ENCODE peak calls at places on chromosomes 7 and 10, in nine cellular contexts. R, A, L, C, K, H, F, S and V are unnamed samples.

GRCh38 chr7:76267107-76267834 is 35.2 kb upstream of the HSPB1 start:
- DNase-seq in K (no peak), S (no peak), H (no peak), R (no peak), A (peak; percentile 59), C (no peak), L (no peak), F (no peak), V (no peak)

GRCh38 chr7:7978860-7979259 is 10.3 kb downstream of the GLCCI1 start:
- DNase-seq in K (no peak), F (no peak), H (no peak), C (no peak), R (no peak), L (no peak), S (no peak), A (no peak), V (no peak)

GRCh38 chr7:2116903-2117680 is 115.7 kb downstream of the MAD1L1 start:
- DNase-seq in R (no peak), H (no peak), L (peak; percentile 44), A (no peak), F (no peak), C (no peak), K (no peak), S (no peak), V (no peak)

GRCh38 chr10:70672993-70673928 is 955 bp downstream of the ADAMTS14 start:
- DNase-seq in H (no peak), R (no peak), F (peak; percentile 71), S (no peak), A (no peak), L (peak; percentile 77), K (no peak), C (no peak), V (peak; percentile 47)

GRCh38 chr10:113261130-113261529 is 291.7 kb upstream of the HABP2 start:
- DNase-seq in A (no peak), K (no peak), L (no peak), C (no peak), F (no peak), S (peak; percentile 25), H (no peak), R (no peak), V (no peak)

GRCh38 chr7:29147821-29148220 is 1.5 kb upstream of the CPVL start:
- DNase-seq in R (no peak), S (no peak), H (no peak), L (no peak), A (no peak), C (no peak), K (no peak), F (no peak), V (no peak)

GRCh38 chr7:92698237-92698841 is 108.1 kb upstream of the FAM133B start:
- DNase-seq in K (peak; percentile 74), R (no peak), H (no peak), L (peak; percentile 96), S (no peak), C (peak; percentile 48), F (peak; percentile 74), A (no peak), V (peak; percentile 25)

GRCh38 chr7:44522315-44522714 is 18.8 kb downstream of the NPC1L1 start:
- DNase-seq in K (no peak), C (no peak), L (no peak), S (no peak), F (no peak), R (no peak), H (no peak), A (no peak), V (no peak)

GRCh38 chr10:17179002-17179401 is 22.5 kb downstream of the TRDMT1 start:
- DNase-seq in R (no peak), F (no peak), A (no peak), L (peak; percentile 64), C (no peak), H (no peak), S (no peak), K (no peak), V (no peak)

GRCh38 chr10:77909021-77909754 is 17.4 kb downstream of the DLG5 start:
- DNase-seq in L (no peak), S (no peak), R (no peak), H (no peak), A (no peak), K (no peak), F (no peak), C (no peak), V (no peak)

GRCh38 chr10:16953270-16953669 is 136.0 kb upstream of the RSU1 start:
- DNase-seq in C (no peak), K (no peak), A (no peak), S (no peak), F (no peak), H (no peak), L (no peak), R (no peak), V (no peak)

GRCh38 chr10:93746844-93747284 is 10.9 kb upstream of the LGI1 start:
- DNase-seq in H (no peak), F (peak; percentile 86), L (peak; percentile 96), A (peak; percentile 70), R (no peak), K (peak; percentile 64), C (peak; percentile 70), S (peak; percentile 45), V (no peak)

GRCh38 chr10:18795549-18795948 is 136.3 kb downstream of the ARL5B start:
- DNase-seq in L (no peak), K (no peak), R (no peak), H (no peak), A (no peak), S (no peak), F (no peak), C (no peak), V (no peak)

GRCh38 chr10:76487582-76487981 is 1056.2 kb downstream of the LRMDA start:
- DNase-seq in H (no peak), A (no peak), L (no peak), C (no peak), S (no peak), K (no peak), R (no peak), F (no peak), V (no peak)

GRCh38 chr7:108018668-108019067 is 15.7 kb upstream of the LAMB1 start:
- DNase-seq in C (no peak), R (no peak), S (no peak), K (no peak), F (no peak), A (no peak), L (no peak), H (no peak), V (no peak)
- TF ChIP-seq CTCF in C (no peak), R (no peak), S (no peak), K (no peak), F (no peak), A (no peak), L (no peak), H (no peak), V (no peak)

DNA sequence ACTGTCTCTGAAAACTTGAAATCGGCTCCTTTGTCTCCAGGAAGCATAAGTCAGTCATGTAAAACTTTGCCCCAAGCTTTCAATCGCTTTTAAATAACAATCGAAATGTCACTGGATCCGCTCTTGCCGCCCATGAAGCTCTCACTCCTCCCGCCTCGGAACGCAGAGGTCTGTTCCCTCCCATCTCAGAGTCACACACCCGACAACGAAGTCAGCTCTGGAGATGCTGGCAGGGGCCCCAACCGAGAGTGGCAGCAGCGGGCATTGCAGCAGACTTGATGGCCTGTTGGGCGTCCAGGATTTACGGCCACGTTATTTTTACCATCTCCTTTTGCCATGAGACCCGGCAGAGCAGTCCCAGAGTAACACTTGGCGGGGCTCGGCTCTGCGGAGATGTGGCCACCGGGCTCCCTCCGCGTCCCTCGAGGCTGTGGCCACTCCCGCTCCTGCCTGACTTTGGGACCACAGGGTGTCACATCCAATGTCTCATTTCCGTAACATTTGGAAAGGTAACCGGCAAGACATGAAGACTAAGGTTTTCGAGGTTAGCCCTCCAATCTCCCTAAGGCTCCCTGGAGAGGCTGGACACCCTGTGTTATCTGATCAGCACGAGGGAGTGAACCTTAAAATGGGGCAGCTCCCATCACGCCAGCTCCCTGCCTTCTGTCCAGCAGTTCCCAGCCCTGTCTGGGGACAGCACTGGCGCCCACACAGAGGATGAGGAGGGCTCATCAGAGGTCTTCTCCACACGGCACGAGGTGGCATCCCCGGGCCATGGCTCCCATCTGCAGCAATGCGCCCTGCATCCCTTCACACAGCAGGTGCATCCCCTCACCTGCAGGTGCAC is 62.8 kb upstream of the ADGRA1 start:
- DNase-seq in F (no peak), K (no peak), C (no peak), R (no peak), A (no peak), L (no peak), S (no peak), H (no peak), V (no peak)
- TF ChIP-seq CTCF in F (no peak), K (no peak), C (no peak), R (no peak), A (no peak), L (no peak), S (no peak), H (no peak), V (no peak)

DNA sequence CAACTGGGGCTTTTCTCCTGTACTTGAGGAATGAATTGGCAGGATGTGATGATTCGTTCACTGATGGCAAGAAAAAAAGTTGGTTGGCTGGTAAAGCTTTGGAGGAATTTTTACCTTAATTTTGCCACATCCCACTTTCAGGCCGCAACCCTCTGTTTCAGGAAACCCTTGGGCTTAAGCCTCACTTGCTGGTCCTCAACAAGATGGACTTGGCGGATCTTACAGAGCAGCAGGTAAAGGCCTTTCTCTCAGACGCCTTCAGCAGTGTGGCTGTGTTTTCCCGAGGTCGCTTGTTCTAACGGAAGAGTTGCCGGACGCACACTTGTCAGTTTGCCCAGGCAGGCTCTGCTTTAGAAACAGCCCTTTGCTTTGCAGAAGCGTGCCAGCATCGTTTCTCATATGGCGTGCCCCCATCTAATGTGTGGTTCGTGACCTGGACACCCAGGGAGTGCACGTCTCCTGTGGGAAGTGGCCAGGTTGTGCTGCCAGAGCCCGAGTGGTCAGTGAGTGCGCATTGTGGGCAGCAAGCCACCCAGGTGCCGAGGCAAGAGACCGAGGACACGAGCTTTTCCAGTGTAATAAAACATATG is 2.2 kb downstream of the MTG1 start:
- DNase-seq in L (no peak), A (no peak), K (no peak), F (no peak), C (no peak), R (no peak), S (no peak), H (no peak), V (no peak)
- TF ChIP-seq CTCF in L (no peak), A (no peak), K (no peak), F (no peak), C (no peak), R (no peak), S (no peak), H (no peak), V (no peak)

GRCh38 chr7:57426629-57427003 is 23.4 kb upstream of the ZNF716 start:
- DNase-seq in R (no peak), H (no peak), F (no peak), S (no peak), A (no peak), L (no peak), C (no peak), K (no peak), V (no peak)

GRCh38 chr7:57425239-57425944 is 24.6 kb upstream of the ZNF716 start:
- DNase-seq in K (no peak), S (no peak), H (no peak), F (no peak), A (no peak), R (no peak), L (no peak), C (no peak), V (no peak)

GRCh38 chr7:57424515-57425238 is 25.3 kb upstream of the ZNF716 start:
- DNase-seq in K (no peak), R (no peak), L (no peak), S (no peak), H (no peak), F (no peak), A (no peak), C (no peak), V (no peak)

GRCh38 chr7:57427146-57427545 is 22.8 kb upstream of the ZNF716 start:
- DNase-seq in A (no peak), F (no peak), K (no peak), C (no peak), S (no peak), R (no peak), L (no peak), H (no peak), V (no peak)

GRCh38 chr7:57425969-57426628 is 23.9 kb upstream of the ZNF716 start:
- DNase-seq in L (no peak), R (no peak), K (no peak), H (no peak), A (no peak), C (no peak), F (no peak), S (no peak), V (no peak)
- TF ChIP-seq CTCF in L (peak; percentile 13), R (no peak), K (no peak), H (no peak), A (peak; percentile 42), C (no peak), F (peak; percentile 16), S (peak; percentile 63), V (peak; percentile 70)